ENCODE peak calls at places on chromosomes 4 and X, in four cellular contexts. One of them, this sample, is unnamed.

GRCh38 chr4:158798062-158798461 is 29.2 kb downstream of the FNIP2 start:
- DNase-seq in upper lobe of right lung: no peak
- DNase-seq in HepG2: no peak
- DNase-seq in suprapubic skin: no peak
- DNase-seq in this sample: no peak

GRCh38 chr4:8560265-8561047 is 19.7 kb upstream of the GPR78 start:
- DNase-seq in upper lobe of right lung: peak
- DNase-seq in HepG2: no peak
- DNase-seq in suprapubic skin: no peak
- DNase-seq in this sample: no peak

GRCh38 chr4:70778888-70779422 is 57.2 kb downstream of the RUFY3 start:
- DNase-seq in upper lobe of right lung: no peak
- DNase-seq in HepG2: no peak
- DNase-seq in suprapubic skin: no peak
- DNase-seq in this sample: no peak

GRCh38 chr4:153639556-153640475 is 44.3 kb upstream of the TLR2 start:
- DNase-seq in upper lobe of right lung: no peak
- DNase-seq in HepG2: peak
- DNase-seq in suprapubic skin: no peak
- DNase-seq in this sample: no peak

GRCh38 chr4:138710297-138710696 is 305.3 kb upstream of the NOCT start:
- DNase-seq in upper lobe of right lung: no peak
- DNase-seq in HepG2: no peak
- DNase-seq in suprapubic skin: no peak
- DNase-seq in this sample: no peak

GRCh38 chr4:164087733-164088132 is 593.2 kb downstream of the TMA16 start:
- DNase-seq in upper lobe of right lung: no peak
- DNase-seq in HepG2: no peak
- DNase-seq in suprapubic skin: no peak
- DNase-seq in this sample: no peak

GRCh38 chr4:102789317-102789717 is 28.5 kb upstream of the MANBA start:
- DNase-seq in upper lobe of right lung: no peak
- DNase-seq in HepG2: no peak
- DNase-seq in suprapubic skin: no peak
- DNase-seq in this sample: no peak

GRCh38 chr4:63563288-63564014 is 845.8 kb downstream of the TECRL start:
- DNase-seq in upper lobe of right lung: no peak
- DNase-seq in HepG2: no peak
- DNase-seq in suprapubic skin: no peak
- DNase-seq in this sample: no peak

GRCh38 chrX:37959212-37960021 is 46.9 kb upstream of the SYTL5 start:
- DNase-seq in upper lobe of right lung: no peak
- DNase-seq in HepG2: peak
- DNase-seq in suprapubic skin: no peak
- DNase-seq in this sample: no peak

GRCh38 chrX:9379697-9380551 is 84.9 kb upstream of the TBL1X start:
- DNase-seq in upper lobe of right lung: no peak
- DNase-seq in HepG2: peak
- DNase-seq in suprapubic skin: no peak
- DNase-seq in this sample: no peak

GRCh38 chr4:104878936-104879335 is 267.7 kb upstream of the TET2 start:
- DNase-seq in upper lobe of right lung: no peak
- DNase-seq in HepG2: no peak
- DNase-seq in suprapubic skin: no peak
- DNase-seq in this sample: no peak

GRCh38 chrX:12702509-12703091 is 88.6 kb upstream of the PRPS2 start:
- DNase-seq in upper lobe of right lung: no peak
- DNase-seq in HepG2: peak
- DNase-seq in suprapubic skin: no peak
- DNase-seq in this sample: no peak

GRCh38 chr4:60822986-60823385 is 377.1 kb upstream of the ADGRL3 start:
- DNase-seq in upper lobe of right lung: no peak
- DNase-seq in HepG2: no peak
- DNase-seq in suprapubic skin: no peak
- DNase-seq in this sample: no peak

GRCh38 chrX:1244164-1245076 is 24.2 kb upstream of the CSF2RA start:
- DNase-seq in upper lobe of right lung: no peak
- DNase-seq in HepG2: no peak
- DNase-seq in suprapubic skin: no peak
- DNase-seq in this sample: no peak

GRCh38 chr4:136864580-136865185 is 667.6 kb downstream of the PCDH18 start:
- DNase-seq in upper lobe of right lung: no peak
- DNase-seq in HepG2: peak
- DNase-seq in suprapubic skin: no peak
- DNase-seq in this sample: no peak

GRCh38 chr4:152943673-152944072 is 7.5 kb downstream of the FHDC1 start:
- DNase-seq in upper lobe of right lung: no peak
- DNase-seq in HepG2: no peak
- DNase-seq in suprapubic skin: no peak
- DNase-seq in this sample: no peak

GRCh38 chr4:115360441-115360840 is 247.0 kb upstream of the NDST4 start:
- DNase-seq in upper lobe of right lung: no peak
- DNase-seq in HepG2: no peak
- DNase-seq in suprapubic skin: no peak
- DNase-seq in this sample: no peak

GRCh38 chr4:150782921-150783320 is 201.0 kb downstream of the MAB21L2 start:
- DNase-seq in upper lobe of right lung: no peak
- DNase-seq in HepG2: no peak
- DNase-seq in suprapubic skin: no peak
- DNase-seq in this sample: no peak

GRCh38 chr4:107808572-107808971 is 16.2 kb upstream of the SGMS2 start:
- DNase-seq in upper lobe of right lung: no peak
- DNase-seq in HepG2: no peak
- DNase-seq in suprapubic skin: no peak
- DNase-seq in this sample: no peak

GRCh38 chr4:8897768-8898167 is 26.1 kb upstream of the HMX1 start:
- DNase-seq in upper lobe of right lung: no peak
- DNase-seq in HepG2: no peak
- DNase-seq in suprapubic skin: no peak
- DNase-seq in this sample: no peak

GRCh38 chr4:183182873-183183725 is 84.0 kb downstream of the WWC2 start:
- DNase-seq in upper lobe of right lung: no peak
- DNase-seq in HepG2: peak
- DNase-seq in suprapubic skin: no peak
- DNase-seq in this sample: no peak

GRCh38 chrX:119763175-119763574 is 4.8 kb downstream of the SOWAHD start:
- DNase-seq in upper lobe of right lung: no peak
- DNase-seq in HepG2: no peak
- DNase-seq in suprapubic skin: no peak
- DNase-seq in this sample: no peak

GRCh38 chrX:120419465-120419864 is 49.6 kb downstream of the LAMP2 start:
- DNase-seq in upper lobe of right lung: no peak
- DNase-seq in HepG2: no peak
- DNase-seq in suprapubic skin: no peak
- DNase-seq in this sample: no peak

GRCh38 chr4:149961876-149962597 is 116.2 kb upstream of the DCLK2 start:
- DNase-seq in upper lobe of right lung: no peak
- DNase-seq in HepG2: no peak
- DNase-seq in suprapubic skin: no peak
- DNase-seq in this sample: no peak

GRCh38 chr4:128848461-128848860 is 39.0 kb downstream of the JADE1 start:
- DNase-seq in upper lobe of right lung: no peak
- DNase-seq in HepG2: no peak
- DNase-seq in suprapubic skin: no peak
- DNase-seq in this sample: no peak

GRCh38 chrX:78357342-78358055 is 30.1 kb upstream of the CYSLTR1 start:
- DNase-seq in upper lobe of right lung: no peak
- DNase-seq in HepG2: no peak
- DNase-seq in suprapubic skin: no peak
- DNase-seq in this sample: no peak

GRCh38 chrX:96700625-96701024 is 16.0 kb downstream of the DIAPH2 start:
- DNase-seq in upper lobe of right lung: no peak
- DNase-seq in HepG2: no peak
- DNase-seq in suprapubic skin: no peak
- DNase-seq in this sample: no peak

GRCh38 chrX:149950681-149951080 is 12.4 kb upstream of the EOLA2 start:
- DNase-seq in upper lobe of right lung: no peak
- DNase-seq in HepG2: peak
- DNase-seq in suprapubic skin: no peak
- DNase-seq in this sample: no peak

GRCh38 chr4:89988268-89988667 is 93.6 kb downstream of the MMRN1 start:
- DNase-seq in upper lobe of right lung: no peak
- DNase-seq in HepG2: no peak
- DNase-seq in suprapubic skin: no peak
- DNase-seq in this sample: no peak

GRCh38 chr4:101356928-101357327 is 9.6 kb upstream of the PPP3CA start:
- DNase-seq in upper lobe of right lung: no peak
- DNase-seq in HepG2: peak
- DNase-seq in suprapubic skin: no peak
- DNase-seq in this sample: no peak

GRCh38 chr4:181432347-181432746 is 810.9 kb upstream of the TENM3 start:
- DNase-seq in upper lobe of right lung: no peak
- DNase-seq in HepG2: no peak
- DNase-seq in suprapubic skin: no peak
- DNase-seq in this sample: no peak

DNA sequence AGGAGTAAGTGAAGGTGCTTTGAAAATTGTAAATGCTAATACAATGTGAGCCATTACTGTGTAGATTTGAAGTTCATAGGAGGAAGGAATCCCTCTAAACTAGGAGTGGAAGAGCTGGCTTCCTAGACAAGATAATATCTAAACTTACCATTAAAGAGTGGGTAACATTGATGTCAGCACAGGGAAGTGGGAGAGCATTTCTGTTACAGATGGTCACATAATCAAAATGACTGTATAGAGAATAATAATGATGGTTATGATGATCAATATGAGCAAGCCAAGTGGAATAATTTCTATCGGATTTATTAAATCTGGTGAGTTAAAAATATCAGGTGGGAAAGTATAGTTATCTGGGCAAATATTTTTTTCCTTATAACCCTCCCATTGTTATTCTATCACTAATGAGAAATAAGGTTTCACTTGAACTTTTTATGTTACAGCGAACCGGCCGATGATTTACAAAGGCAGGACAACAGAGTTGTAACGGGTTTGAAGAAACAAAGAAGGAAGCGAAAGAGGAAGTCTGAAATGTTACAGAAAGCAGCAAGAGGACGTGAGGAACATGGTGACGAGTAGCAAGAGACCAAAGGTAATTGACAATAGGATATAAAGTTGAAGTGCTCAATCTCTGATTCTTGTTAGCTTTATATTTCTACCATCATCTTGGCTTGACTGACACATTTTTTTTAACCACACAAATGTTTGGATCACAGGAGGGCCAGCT is 43.5 kb downstream of the FMR1NB start:
- DNase-seq in upper lobe of right lung: no peak
- DNase-seq in HepG2: no peak
- DNase-seq in suprapubic skin: no peak
- DNase-seq in this sample: no peak
- TF ChIP-seq CTCF in upper lobe of right lung: no peak
- TF ChIP-seq CTCF in HepG2: no peak
- TF ChIP-seq CTCF in suprapubic skin: no peak
- TF ChIP-seq CTCF in this sample: no peak

DNA sequence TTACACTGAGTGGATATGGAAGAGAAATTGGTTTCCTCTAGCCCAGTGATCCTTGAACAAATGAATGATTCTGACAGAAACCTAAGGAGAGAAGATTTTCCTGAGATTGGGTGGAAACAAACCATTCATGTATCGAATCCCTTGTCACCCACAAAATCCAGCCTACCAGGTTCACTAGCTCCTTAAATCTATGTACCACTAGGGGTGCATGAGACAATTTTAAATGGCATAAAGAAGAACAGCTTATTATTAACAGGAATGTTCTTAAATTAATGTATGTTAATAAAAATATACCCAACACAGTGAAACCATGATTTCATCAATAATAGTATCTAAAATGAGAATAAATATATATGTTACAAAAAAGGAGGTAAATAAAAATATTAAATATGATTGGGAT is 118.4 kb upstream of the LNX1 start:
- DNase-seq in upper lobe of right lung: no peak
- DNase-seq in HepG2: no peak
- DNase-seq in suprapubic skin: no peak
- DNase-seq in this sample: no peak
- TF ChIP-seq CTCF in upper lobe of right lung: no peak
- TF ChIP-seq CTCF in HepG2: no peak
- TF ChIP-seq CTCF in suprapubic skin: no peak
- TF ChIP-seq CTCF in this sample: peak

DNA sequence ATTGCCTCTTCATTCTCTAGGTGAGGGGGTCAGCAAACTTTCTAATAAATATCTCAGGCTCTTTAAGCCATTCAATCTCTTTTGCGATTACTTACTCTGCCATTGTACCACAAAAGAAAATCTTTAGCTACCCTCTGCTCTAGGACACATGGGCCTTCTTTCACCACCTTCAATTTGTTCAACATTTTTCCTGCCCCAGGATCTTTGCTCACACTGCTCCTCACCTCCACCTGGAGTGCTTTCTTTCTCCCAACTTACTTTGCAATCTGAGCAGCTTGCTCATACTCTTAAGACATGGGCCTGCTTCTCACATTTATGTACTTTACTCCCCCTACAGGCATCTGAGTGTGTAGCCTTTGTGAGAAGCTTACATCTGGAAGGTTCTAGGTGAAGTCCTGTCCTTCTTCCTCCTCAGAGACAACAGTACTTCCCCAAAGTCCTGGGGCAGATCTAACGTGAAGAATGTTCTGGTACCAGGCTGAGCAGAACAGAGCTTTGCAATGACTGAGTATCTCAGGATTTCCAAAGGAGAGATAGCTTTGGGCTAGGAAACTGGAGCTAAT is 55.0 kb upstream of the PRDM5 start:
- DNase-seq in upper lobe of right lung: no peak
- DNase-seq in HepG2: peak
- DNase-seq in suprapubic skin: no peak
- DNase-seq in this sample: no peak
- TF ChIP-seq CTCF in upper lobe of right lung: peak
- TF ChIP-seq CTCF in HepG2: peak
- TF ChIP-seq CTCF in suprapubic skin: no peak
- TF ChIP-seq CTCF in this sample: peak

GRCh38 chr4:20543131-20543530 is 157.1 kb upstream of the PACRGL start:
- DNase-seq in upper lobe of right lung: no peak
- DNase-seq in HepG2: no peak
- DNase-seq in suprapubic skin: no peak
- DNase-seq in this sample: no peak

GRCh38 chr4:20538922-20539321 is 161.3 kb upstream of the PACRGL start:
- DNase-seq in upper lobe of right lung: no peak
- DNase-seq in HepG2: peak
- DNase-seq in suprapubic skin: no peak
- DNase-seq in this sample: no peak

GRCh38 chr4:20544645-20545044 is 155.6 kb upstream of the PACRGL start:
- DNase-seq in upper lobe of right lung: no peak
- DNase-seq in HepG2: peak
- DNase-seq in suprapubic skin: no peak
- DNase-seq in this sample: no peak
- TF ChIP-seq CTCF in upper lobe of right lung: peak
- TF ChIP-seq CTCF in HepG2: peak
- TF ChIP-seq CTCF in suprapubic skin: peak
- TF ChIP-seq CTCF in this sample: peak

This sample was measured in osteocyte.